ENCODE peak calls at places on chromosomes 2 and 18, in four cellular contexts. G is HepG2, C is HCT116, I is K562. L is an unnamed sample.

GRCh38 chr18:7273301-7273911 is 42.5 kb downstream of the LRRC30 start:
- DNase-seq in G (no peak), I (no peak), C (no peak), L (no peak)

GRCh38 chr2:100121124-100121718 is 21.2 kb downstream of the AFF3 start:
- DNase-seq in I (no peak), C (no peak), G (no peak), L (no peak)

GRCh38 chr2:2026252-2026831 is 282.0 kb upstream of the PXDN start:
- DNase-seq in G (peak; percentile 12), C (no peak), I (no peak), L (no peak)

GRCh38 chr2:36441816-36442215 is 86.2 kb downstream of the CRIM1 start:
- DNase-seq in I (no peak), G (no peak), C (no peak), L (no peak)

GRCh38 chr18:71388148-71388547 is 1099.3 kb downstream of the SOCS6 start:
- DNase-seq in G (no peak), C (no peak), I (no peak), L (no peak)

GRCh38 chr2:183024701-183025100 is 13.6 kb downstream of the NCKAP1 start:
- DNase-seq in C (no peak), I (no peak), G (no peak), L (no peak)

GRCh38 chr2:201909961-201910361 is 103.6 kb downstream of the CDK15 start:
- DNase-seq in G (no peak), C (no peak), I (no peak), L (no peak)

GRCh38 chr2:218036371-218036770 is 32.7 kb upstream of the RUFY4 start:
- DNase-seq in C (no peak), I (no peak), G (no peak), L (no peak)

GRCh38 chr2:202064206-202064880 is 8.7 kb upstream of the KIAA2012 start:
- DNase-seq in G (no peak), I (no peak), C (no peak), L (no peak)

GRCh38 chr2:135590594-135591290 is 59.5 kb downstream of the R3HDM1 start:
- DNase-seq in C (no peak), I (no peak), G (no peak), L (no peak)

GRCh38 chr2:226839960-226840359 is 4.1 kb downstream of the RHBDD1 start:
- DNase-seq in G (no peak), C (no peak), I (no peak), L (no peak)

GRCh38 chr2:10759151-10759714 is 37.8 kb downstream of the ATP6V1C2 start:
- DNase-seq in C (no peak), G (no peak), I (no peak), L (no peak)

GRCh38 chr2:196404276-196404675 is 232.9 kb upstream of the STK17B start:
- DNase-seq in I (no peak), C (no peak), G (no peak), L (no peak)

GRCh38 chr18:901769-902168 is 2.9 kb upstream of the ADCYAP1 start:
- DNase-seq in C (no peak), G (no peak), I (no peak), L (no peak)

GRCh38 chr2:113981404-113982134 is 91.7 kb downstream of the ACTR3 start:
- DNase-seq in I (no peak), C (no peak), G (no peak), L (no peak)

GRCh38 chr18:25727281-25727680 is 363.1 kb downstream of the SS18 start:
- DNase-seq in G (no peak), I (no peak), C (no peak), L (no peak)

GRCh38 chr18:11047156-11047555 is 102.2 kb downstream of the PIEZO2 start:
- DNase-seq in I (no peak), C (no peak), G (no peak), L (no peak)

GRCh38 chr2:44663471-44664073 is 277.9 kb upstream of the SIX3 start:
- DNase-seq in C (no peak), I (no peak), G (no peak), L (no peak)

GRCh38 chr2:8636041-8636491 is 45.8 kb upstream of the ID2 start:
- DNase-seq in G (no peak), C (no peak), I (peak; percentile 33), L (no peak)

GRCh38 chr18:7953085-7953958 is 386.2 kb downstream of the PTPRM start:
- DNase-seq in G (no peak), C (no peak), I (no peak), L (no peak)

GRCh38 chr2:212811036-212811805 is 272.6 kb upstream of the ERBB4 start:
- DNase-seq in G (no peak), I (no peak), C (no peak), L (no peak)

GRCh38 chr18:50076245-50076644 is 118.7 kb downstream of the MYO5B start:
- DNase-seq in C (no peak), I (no peak), G (no peak), L (no peak)

GRCh38 chr2:182907081-182907830 is 40.8 kb upstream of the FRZB start:
- DNase-seq in G (no peak), C (no peak), I (no peak), L (no peak)

GRCh38 chr2:7744827-7745226 is 827.6 kb downstream of the RNF144A start:
- DNase-seq in G (no peak), I (no peak), C (no peak), L (no peak)

GRCh38 chr2:200471324-200471848 is 38.5 kb downstream of the KCTD18 start:
- DNase-seq in G (peak; percentile 32), I (no peak), C (peak; percentile 6), L (no peak)

GRCh38 chr2:239081046-239081445 is 233.2 kb downstream of the TWIST2 start:
- DNase-seq in I (no peak), C (no peak), G (no peak), L (no peak)

GRCh38 chr2:99715956-99716355 is 226.1 kb upstream of the REV1 start:
- DNase-seq in I (no peak), G (no peak), C (no peak), L (no peak)

GRCh38 chr2:96265349-96265839 is 403 bp downstream of the TMEM127 start:
- DNase-seq in I (peak; percentile 73), C (no peak), G (peak; percentile 23), L (no peak)

GRCh38 chr18:72152935-72153334 is 391.2 kb downstream of the CBLN2 start:
- DNase-seq in G (no peak), I (no peak), C (no peak), L (no peak)

GRCh38 chr18:36402765-36403396 is 105.4 kb downstream of the FHOD3 start:
- DNase-seq in G (no peak), I (no peak), C (no peak), L (no peak)

GRCh38 chr18:79484661-79485621 is 89.2 kb downstream of the NFATC1 start:
- DNase-seq in C (no peak), G (peak; percentile 15), I (no peak), L (no peak)

GRCh38 chr18:49362431-49362830 is 98.0 kb downstream of the DYM start:
- DNase-seq in C (no peak), I (no peak), G (no peak), L (no peak)

GRCh38 chr2:185645529-185645928 is 93.1 kb upstream of the FSIP2 start:
- DNase-seq in I (no peak), G (peak; percentile 84), C (no peak), L (no peak)

GRCh38 chr2:120110507-120110906 is 97.6 kb downstream of the EPB41L5 start:
- DNase-seq in G (no peak), I (no peak), C (no peak), L (no peak)

GRCh38 chr2:120108049-120108448 is 95.2 kb downstream of the EPB41L5 start:
- DNase-seq in I (no peak), C (no peak), G (no peak), L (no peak)

GRCh38 chr2:120108749-120109148 is 95.9 kb downstream of the EPB41L5 start:
- DNase-seq in C (no peak), I (no peak), G (no peak), L (no peak)

GRCh38 chr2:120110062-120110362 is 97.1 kb downstream of the EPB41L5 start:
- DNase-seq in I (no peak), G (no peak), C (no peak), L (no peak)

GRCh38 chr2:120109186-120110061 is 96.5 kb downstream of the EPB41L5 start:
- DNase-seq in C (peak; percentile 12), G (peak; percentile 55), I (peak; percentile 8), L (no peak)
- TF ChIP-seq CTCF in C (peak; percentile 62), G (peak; percentile 73), I (peak; percentile 49), L (peak; percentile 55)

GRCh38 chr2:109218087-109218791 is 89.2 kb downstream of the SH3RF3 start:
- DNase-seq in C (no peak), I (no peak), G (peak; percentile 78), L (no peak)
- TF ChIP-seq TCF7L2 in C (no peak), I (no peak), G (no peak), L (no peak)

DNA sequence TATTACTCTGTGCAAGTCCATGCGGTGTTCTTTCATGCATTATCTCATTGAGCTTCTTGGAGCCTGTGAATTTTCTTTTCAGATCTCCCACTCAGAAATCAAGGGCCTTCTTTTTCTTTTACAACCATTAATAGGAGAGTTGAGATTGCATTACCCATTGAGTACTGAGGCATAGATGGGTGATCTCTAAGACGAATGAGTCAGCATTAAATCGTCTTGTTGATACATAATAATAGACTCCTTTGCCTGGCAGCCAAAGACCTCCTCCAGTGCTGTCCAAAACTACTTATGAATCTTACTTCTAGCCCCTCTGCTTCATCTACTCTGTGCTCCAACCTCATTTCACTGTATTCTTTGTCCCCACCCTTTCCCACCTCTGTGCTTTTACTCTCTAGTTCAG is 180.5 kb downstream of the AGPS start:
- DNase-seq in G (no peak), C (no peak), I (no peak), L (no peak)
- TF ChIP-seq CTCF in G (no peak), C (no peak), I (no peak), L (no peak)

GRCh38 chr2:168518555-168519066 is 62.5 kb downstream of the CERS6 start:
- DNase-seq in C (no peak), G (no peak), I (no peak), L (no peak)
- TF ChIP-seq TCF7L2 in C (no peak), G (no peak), I (no peak), L (no peak)

GRCh38 chr2:68385232-68385906 is 20.3 kb downstream of the PLEK start:
- DNase-seq in I (no peak), G (no peak), C (no peak), L (no peak)
- TF ChIP-seq CTCF in I (no peak), G (no peak), C (no peak), L (no peak)

DNA sequence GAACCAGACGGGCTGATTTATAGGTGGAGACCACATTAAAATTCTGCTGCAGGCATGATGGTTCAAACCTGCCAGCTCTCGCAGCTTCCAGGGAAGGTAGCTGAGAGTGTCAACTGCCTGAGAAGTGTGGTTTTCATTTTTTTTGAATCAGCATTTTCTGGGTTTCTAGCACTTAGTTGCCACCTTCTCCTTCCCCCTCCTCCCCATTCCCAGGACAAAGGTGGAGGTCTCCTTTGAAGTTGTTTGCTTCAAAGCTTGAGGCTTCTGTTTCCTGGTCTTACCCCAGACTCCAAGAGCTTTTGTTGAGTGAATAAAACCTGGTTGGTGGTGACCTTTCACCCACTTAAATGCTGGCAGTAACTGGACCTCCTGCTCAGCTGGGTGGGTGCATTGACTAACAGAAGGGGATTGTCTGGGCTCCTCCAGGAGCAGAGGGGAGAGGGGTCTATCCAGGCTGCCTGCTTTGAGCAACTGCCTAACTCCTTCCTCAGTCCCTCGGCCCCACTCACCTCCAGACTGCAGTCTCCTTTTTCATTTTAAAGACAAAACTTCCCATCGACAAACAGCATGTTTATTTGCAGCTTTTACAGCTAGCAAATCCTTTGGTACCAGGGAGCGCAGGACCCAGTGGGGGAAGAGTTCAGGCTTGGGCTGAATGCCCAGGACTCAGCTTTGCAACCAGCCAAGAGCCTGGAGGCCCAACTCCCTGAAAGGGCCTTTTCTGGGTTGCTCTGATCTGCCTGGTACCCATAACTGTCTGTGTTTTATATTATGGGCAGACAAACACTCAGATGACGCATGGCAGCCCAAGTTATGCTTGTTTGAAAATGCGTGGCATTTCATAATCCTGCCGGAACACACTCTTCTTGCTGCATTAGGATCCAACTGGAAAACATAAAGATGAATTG is 3.6 kb downstream of the RHOB start:
- DNase-seq in G (peak; percentile 87), C (no peak), I (no peak), L (no peak)
- TF ChIP-seq TCF7L2 in G (peak; percentile 53), C (peak; percentile 80), I (no peak), L (peak; percentile 92)

L was measured in Panc1.